ENCODE peak calls at places on chromosome 10, in eight cellular contexts. P is chondrocyte, O is A549, T is ovary, U is nephron progenitor cell, H is WTC11, C is B cell, A is GM06990. G is an unnamed sample.

GRCh38 chr10:89693176-89693575 is 8.2 kb upstream of the KIF20B start:
- DNase-seq in P (no peak), O (no peak), T (no peak), U (no peak), H (no peak), C (no peak), A (no peak), G (no peak)

GRCh38 chr10:58152698-58153263 is 114.9 kb downstream of the IPMK start:
- DNase-seq in P (no peak), O (no peak), T (peak; percentile 10), U (peak; percentile 58), H (peak; percentile 72), C (no peak), A (no peak), G (peak; percentile 10)

GRCh38 chr10:6141296-6142151 is 52.7 kb downstream of the RBM17 start:
- DNase-seq in P (no peak), O (peak; percentile 48), T (no peak), U (no peak), H (no peak), C (no peak), A (peak; percentile 81), G (peak; percentile 49)

GRCh38 chr10:63010203-63010602 is 122.9 kb upstream of the NRBF2 start:
- DNase-seq in P (no peak), O (no peak), T (no peak), U (no peak), H (no peak), C (no peak), A (no peak), G (no peak)

GRCh38 chr10:51031995-51032394 is 42.3 kb upstream of the PRKG1 start:
- DNase-seq in P (no peak), O (no peak), T (no peak), U (no peak), H (peak; percentile 18), C (no peak), A (no peak), G (no peak)

GRCh38 chr10:122208616-122209430 is 62.3 kb upstream of the BTBD16 start:
- DNase-seq in P (no peak), O (no peak), T (no peak), U (no peak), H (no peak), C (no peak), A (no peak), G (no peak)

GRCh38 chr10:71029411-71029881 is 141.1 kb upstream of the PCBD1 start:
- DNase-seq in P (no peak), O (no peak), T (no peak), U (no peak), H (no peak), C (no peak), A (no peak), G (no peak)

GRCh38 chr10:103828107-103828506 is 27.3 kb downstream of the SH3PXD2A start:
- DNase-seq in P (no peak), O (no peak), T (no peak), U (no peak), H (no peak), C (no peak), A (no peak), G (no peak)

GRCh38 chr10:36475746-36476145 is 649.7 kb upstream of the ANKRD30A start:
- DNase-seq in P (no peak), O (no peak), T (no peak), U (no peak), H (no peak), C (no peak), A (no peak), G (no peak)

GRCh38 chr10:32237644-32238345 is 109.2 kb downstream of the EPC1 start:
- DNase-seq in P (no peak), O (no peak), T (no peak), U (no peak), H (no peak), C (no peak), A (no peak), G (peak; percentile 35)

GRCh38 chr10:44725404-44725803 is 185.7 kb upstream of the TMEM72 start:
- DNase-seq in P (no peak), O (no peak), T (no peak), U (no peak), H (no peak), C (peak; percentile 20), A (peak; percentile 16), G (no peak)

GRCh38 chr10:6269953-6270867 is 67.5 kb downstream of the PFKFB3 start:
- DNase-seq in P (no peak), O (no peak), T (no peak), U (no peak), H (no peak), C (no peak), A (peak; percentile 70), G (no peak)

GRCh38 chr10:122911889-122912484 is 1.6 kb downstream of the FAM24A start:
- DNase-seq in P (no peak), O (peak; percentile 34), T (peak; percentile 35), U (peak; percentile 92), H (peak; percentile 89), C (no peak), A (no peak), G (no peak)

GRCh38 chr10:17181751-17182150 is 19.7 kb downstream of the TRDMT1 start:
- DNase-seq in P (no peak), O (no peak), T (no peak), U (no peak), H (no peak), C (no peak), A (no peak), G (no peak)

GRCh38 chr10:129955591-129956284 is 8.3 kb downstream of the EBF3 start:
- DNase-seq in P (no peak), O (peak; percentile 68), T (no peak), U (no peak), H (no peak), C (no peak), A (no peak), G (no peak)

DNA sequence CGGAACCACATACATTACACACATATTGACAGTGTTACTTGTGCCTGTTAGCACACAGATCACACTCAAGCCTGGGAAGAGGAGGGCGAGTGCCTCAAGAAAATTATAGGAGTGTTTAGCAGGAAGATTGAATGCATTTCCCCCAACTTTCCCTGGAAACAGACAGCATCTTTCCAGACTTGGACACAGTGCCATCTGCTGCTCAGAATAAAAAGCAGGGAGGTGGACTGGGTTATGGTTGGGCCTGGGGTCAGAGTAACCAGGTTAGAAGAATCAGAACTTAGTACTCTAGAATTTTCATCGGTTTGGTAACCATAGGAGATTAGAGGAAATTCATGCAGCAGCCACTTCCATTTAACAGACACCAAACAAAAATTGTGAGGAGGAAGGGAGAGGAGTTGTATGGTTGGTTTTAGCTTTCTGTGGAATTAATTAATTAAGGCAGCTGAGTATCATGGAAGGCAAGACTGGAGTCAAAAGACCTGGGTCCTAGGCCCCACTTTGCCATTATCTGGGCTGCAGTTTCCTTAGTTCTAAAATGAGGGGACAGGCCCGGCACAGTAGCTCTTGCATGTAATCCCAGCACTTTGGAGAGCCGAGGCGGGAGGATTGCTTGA is 43.4 kb upstream of the OPTN start:
- DNase-seq in P (no peak), O (peak; percentile 43), T (no peak), U (no peak), H (no peak), C (no peak), A (no peak), G (no peak)
- TF ChIP-seq CTCF in P (peak; percentile 89), O (peak; percentile 61), T (peak; percentile 13), U (peak; percentile 35), H (no peak), C (no peak), A (no peak), G (peak; percentile 25)

GRCh38 chr10:119644215-119644826 is 6.9 kb upstream of the BAG3 start:
- DNase-seq in P (no peak), O (no peak), T (no peak), U (peak; percentile 60), H (peak; percentile 78), C (no peak), A (no peak), G (no peak)
- TF ChIP-seq CTCF in P (peak; percentile 46), O (peak; percentile 7), T (no peak), U (peak; percentile 41), H (peak; percentile 29), C (no peak), A (no peak), G (no peak)

GRCh38 chr10:133590226-133590969 is 25.0 kb upstream of the SYCE1 start:
- DNase-seq in P (no peak), O (no peak), T (no peak), U (no peak), H (no peak), C (no peak), A (no peak), G (no peak)

GRCh38 chr10:133592716-133593115 is 27.3 kb upstream of the SYCE1 start:
- DNase-seq in P (no peak), O (no peak), T (no peak), U (no peak), H (no peak), C (no peak), A (no peak), G (no peak)

GRCh38 chr10:133590970-133591359 is 25.6 kb upstream of the SYCE1 start:
- DNase-seq in P (no peak), O (no peak), T (no peak), U (no peak), H (no peak), C (no peak), A (no peak), G (no peak)
- TF ChIP-seq CTCF in P (no peak), O (no peak), T (no peak), U (no peak), H (no peak), C (no peak), A (no peak), G (no peak)

GRCh38 chr10:101130141-101130540 is 959 bp upstream of the TLX1 start:
- DNase-seq in P (no peak), O (no peak), T (no peak), U (no peak), H (no peak), C (no peak), A (no peak), G (no peak)

GRCh38 chr10:101133489-101134298 is 2.6 kb downstream of the TLX1 start:
- DNase-seq in P (no peak), O (no peak), T (no peak), U (peak; percentile 54), H (no peak), C (no peak), A (no peak), G (no peak)

GRCh38 chr10:101130984-101131961 is at the start of gene TLX1:
- DNase-seq in P (no peak), O (no peak), T (no peak), U (peak; percentile 57), H (peak; percentile 74), C (no peak), A (no peak), G (no peak)

GRCh38 chr10:101132636-101133473 is 1.8 kb downstream of the TLX1 start:
- DNase-seq in P (no peak), O (no peak), T (no peak), U (no peak), H (no peak), C (no peak), A (no peak), G (no peak)

DNA sequence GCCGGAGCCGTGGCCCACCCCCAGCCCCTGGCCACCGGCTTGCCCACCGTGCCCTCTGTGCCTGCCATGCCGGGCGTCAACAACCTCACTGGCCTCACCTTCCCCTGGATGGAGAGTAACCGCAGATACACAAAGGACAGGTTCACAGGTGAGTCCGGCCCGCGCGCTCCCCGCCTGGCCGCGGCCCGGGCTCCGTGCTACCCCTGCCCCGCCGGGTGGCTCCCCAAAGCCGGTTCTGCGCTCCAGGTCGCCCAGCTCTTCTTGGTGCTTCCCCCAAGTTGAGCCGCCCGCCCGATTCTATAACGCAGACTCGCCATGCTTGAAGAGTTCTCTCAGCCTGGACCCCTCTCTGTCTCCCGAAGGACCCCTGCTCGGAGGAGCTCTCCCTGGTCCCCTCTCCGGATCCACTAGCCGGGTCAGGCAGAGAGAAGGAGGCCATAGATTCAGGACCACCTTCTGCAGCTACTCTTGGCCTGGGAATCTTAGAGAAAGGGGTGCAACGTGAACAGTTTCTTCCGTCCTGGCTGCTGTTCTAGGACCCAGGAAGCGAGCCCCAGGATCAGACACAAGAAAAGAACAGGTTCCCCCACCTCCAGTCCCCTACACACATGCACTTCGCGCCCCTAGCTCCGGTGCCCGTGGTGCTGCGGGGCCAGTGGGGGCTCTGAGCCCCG is 999 bp downstream of the TLX1 start:
- DNase-seq in P (no peak), O (no peak), T (no peak), U (no peak), H (no peak), C (no peak), A (no peak), G (no peak)
- TF ChIP-seq CTCF in P (no peak), O (no peak), T (no peak), U (no peak), H (no peak), C (no peak), A (no peak), G (no peak)

G was measured in AG09319.